ENCODE peak calls at places on chromosomes 2 and 18, in eight cellular contexts. J is A549, H is brain microvascular endothelial cell, C is heart right ventricle, T is HFF-Myc, V is esophagus muscularis mucosa, I is AG04450, Q is tibial artery. L is an unnamed sample.
A peak's percentile ranks its signal among the peaks of the same experiment; 100 is the strongest.

GRCh38 chr2:234495801-234496441 is 960 bp downstream of the ARL4C start:
- DNase-seq in J (peak; percentile 59), H (peak; percentile 9), C (peak; percentile 23), T (no peak), V (no peak), I (no peak), Q (no peak), L (no peak)

GRCh38 chr2:227617316-227618250 is at the start of gene SCYGR4:
- DNase-seq in J (no peak), H (peak; percentile 24), C (no peak), T (no peak), V (peak; percentile 31), I (no peak), Q (no peak), L (no peak)

GRCh38 chr2:68909793-68910674 is 38.8 kb upstream of the BMP10 start:
- DNase-seq in J (peak; percentile 85), H (peak; percentile 71), C (peak; percentile 25), T (peak; percentile 64), V (no peak), I (peak; percentile 46), Q (peak; percentile 76), L (peak; percentile 31)

GRCh38 chr2:109318949-109319342 is 189.9 kb downstream of the SH3RF3 start:
- DNase-seq in J (no peak), H (no peak), C (no peak), T (no peak), V (no peak), I (no peak), Q (no peak), L (no peak)

GRCh38 chr2:105977212-105977611 is 216.9 kb downstream of the UXS1 start:
- DNase-seq in J (peak; percentile 30), H (peak; percentile 95), C (no peak), T (no peak), V (no peak), I (peak; percentile 29), Q (no peak), L (peak; percentile 29)

GRCh38 chr18:57776354-57776753 is 26.8 kb downstream of the ATP8B1 start:
- DNase-seq in J (no peak), H (no peak), C (no peak), T (no peak), V (no peak), I (no peak), Q (no peak), L (no peak)

GRCh38 chr2:73163522-73164367 is 38.6 kb upstream of the NOTO start:
- DNase-seq in J (peak; percentile 82), H (peak; percentile 69), C (peak; percentile 66), T (peak; percentile 59), V (peak; percentile 92), I (peak; percentile 62), Q (peak; percentile 77), L (no peak)

GRCh38 chr2:168208652-168209051 is 38.7 kb downstream of the STK39 start:
- DNase-seq in J (no peak), H (peak; percentile 79), C (no peak), T (no peak), V (no peak), I (no peak), Q (no peak), L (no peak)

GRCh38 chr2:175844169-175844568 is 157.9 kb downstream of the LNPK start:
- DNase-seq in J (no peak), H (peak; percentile 11), C (no peak), T (no peak), V (no peak), I (peak; percentile 47), Q (no peak), L (peak; percentile 54)

GRCh38 chr2:200351815-200352214 is 45.3 kb downstream of the SPATS2L start:
- DNase-seq in J (no peak), H (no peak), C (no peak), T (no peak), V (no peak), I (no peak), Q (no peak), L (no peak)

GRCh38 chr2:8447610-8448221 is 234.1 kb upstream of the ID2 start:
- DNase-seq in J (peak; percentile 61), H (peak; percentile 29), C (no peak), T (no peak), V (no peak), I (no peak), Q (no peak), L (no peak)

GRCh38 chr2:873651-874580 is 76.7 kb upstream of the SNTG2 start:
- DNase-seq in J (no peak), H (no peak), C (no peak), T (no peak), V (no peak), I (no peak), Q (peak; percentile 64), L (no peak)

GRCh38 chr2:105261061-105261460 is 19.5 kb downstream of the GPR45 start:
- DNase-seq in J (peak; percentile 11), H (peak; percentile 92), C (no peak), T (peak; percentile 91), V (no peak), I (peak; percentile 85), Q (no peak), L (peak; percentile 79)

GRCh38 chr18:62085766-62086165 is 101.1 kb downstream of the PIGN start:
- DNase-seq in J (no peak), H (no peak), C (no peak), T (no peak), V (no peak), I (no peak), Q (no peak), L (no peak)

GRCh38 chr2:146927080-146927714 is 917.6 kb upstream of the ACVR2A start:
- DNase-seq in J (peak; percentile 36), H (peak; percentile 62), C (no peak), T (peak; percentile 29), V (no peak), I (no peak), Q (peak; percentile 71), L (peak; percentile 31)

GRCh38 chr2:147647816-147648215 is 197.0 kb upstream of the ACVR2A start:
- DNase-seq in J (no peak), H (no peak), C (no peak), T (no peak), V (no peak), I (no peak), Q (no peak), L (no peak)

GRCh38 chr2:121567452-121567851 is 36.8 kb downstream of the RNU4ATAC start:
- DNase-seq in J (no peak), H (no peak), C (no peak), T (no peak), V (no peak), I (no peak), Q (no peak), L (no peak)

GRCh38 chr2:239293450-239294430 is 107.1 kb downstream of the HDAC4 start:
- DNase-seq in J (no peak), H (no peak), C (no peak), T (no peak), V (no peak), I (no peak), Q (peak; percentile 39), L (no peak)

GRCh38 chr2:230234845-230235244 is 9.3 kb downstream of the SP140 start:
- DNase-seq in J (no peak), H (no peak), C (no peak), T (no peak), V (no peak), I (no peak), Q (no peak), L (no peak)

GRCh38 chr2:59339121-59339836 is 1098.2 kb upstream of the FANCL start:
- DNase-seq in J (no peak), H (no peak), C (no peak), T (no peak), V (no peak), I (no peak), Q (no peak), L (no peak)

GRCh38 chr2:37323770-37324535 is 680 bp downstream of the PRKD3 start:
- DNase-seq in J (peak; percentile 27), H (peak; percentile 22), C (peak; percentile 40), T (no peak), V (no peak), I (no peak), Q (peak; percentile 73), L (no peak)

GRCh38 chr2:216591480-216591879 is 41.7 kb upstream of the IGFBP2 start:
- DNase-seq in J (no peak), H (no peak), C (no peak), T (no peak), V (no peak), I (no peak), Q (no peak), L (no peak)

GRCh38 chr2:46836295-46837111 is 79.1 kb downstream of the MCFD2 start:
- DNase-seq in J (no peak), H (no peak), C (no peak), T (no peak), V (no peak), I (no peak), Q (peak; percentile 65), L (no peak)

GRCh38 chr18:8515142-8515865 is 93.9 kb upstream of the RAB12 start:
- DNase-seq in J (no peak), H (no peak), C (no peak), T (no peak), V (peak; percentile 85), I (no peak), Q (peak; percentile 15), L (no peak)
- TF ChIP-seq CTCF in J (no peak), H (no peak), C (no peak), T (no peak), V (no peak), I (no peak), Q (no peak), L (no peak)

DNA sequence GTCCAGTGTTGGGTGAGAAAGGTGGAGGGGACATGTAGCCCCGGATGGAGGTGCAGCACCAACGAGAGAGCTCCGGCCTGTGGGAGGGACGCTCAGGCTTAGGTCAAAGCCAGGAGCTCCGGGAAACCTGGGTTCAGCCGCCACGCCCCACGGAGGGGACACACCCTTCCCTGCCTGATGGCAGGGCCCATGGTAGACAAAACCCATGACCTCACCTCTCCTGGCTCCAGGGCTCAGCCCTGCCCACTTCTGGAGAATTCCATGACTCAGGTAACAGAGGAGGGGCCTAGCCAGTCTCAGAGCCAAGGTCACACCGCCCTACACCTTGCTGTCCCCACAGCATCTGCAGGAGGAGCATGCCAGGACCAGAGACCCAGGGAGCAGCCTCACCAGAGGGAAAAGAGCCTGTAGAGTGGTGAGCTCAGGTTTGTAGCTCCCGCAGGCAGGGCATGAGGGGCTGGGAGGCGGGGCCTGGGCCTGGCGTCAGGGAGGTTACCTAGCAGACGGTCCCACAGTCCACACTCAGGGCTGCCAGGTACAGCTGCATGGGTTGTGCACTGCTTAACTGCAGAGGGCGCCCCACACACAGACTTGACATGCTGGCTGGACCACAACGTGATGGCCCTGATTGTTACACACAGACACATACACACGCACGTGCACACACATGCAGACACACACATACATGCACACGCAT is 70.8 kb upstream of the SMAD7 start:
- DNase-seq in J (peak; percentile 67), H (peak; percentile 33), C (peak; percentile 35), T (no peak), V (no peak), I (no peak), Q (peak; percentile 69), L (no peak)
- TF ChIP-seq CTCF in J (peak; percentile 22), H (peak; percentile 74), C (peak; percentile 28), T (peak; percentile 54), V (peak; percentile 39), I (peak; percentile 39), Q (no peak), L (peak; percentile 56)

GRCh38 chr2:49640630-49641029 is 486.3 kb upstream of the FSHR start:
- DNase-seq in J (no peak), H (no peak), C (no peak), T (no peak), V (no peak), I (no peak), Q (no peak), L (no peak)
- TF ChIP-seq CTCF in J (no peak), H (no peak), C (no peak), T (no peak), V (no peak), I (no peak), Q (no peak), L (no peak)

GRCh38 chr2:27024812-27025211 is 8.0 kb upstream of the TMEM214 start:
- DNase-seq in J (no peak), H (no peak), C (no peak), T (no peak), V (no peak), I (no peak), Q (peak; percentile 45), L (no peak)
- TF ChIP-seq CTCF in J (no peak), H (no peak), C (no peak), T (no peak), V (no peak), I (no peak), Q (no peak), L (no peak)

L was measured in retinal pigment epithelial cell.